ENCODE peak calls at places on chromosome 3, in nine cellular contexts. P is aorta; T is NCI-H226; M is GDM1; Y is iris pigment epithelial cell; Z is heart left ventricle; D is stimulated activated CD4-positive, alpha-beta T cell treated with anti-CD3 and anti-CD28 coated beads, Interleukin-15, amount 100 ng/mL, for 1 hour; W is NCI-H1092; K is HuH-7. S is an unnamed sample.

GRCh38 chr3:110677506-110677905 is 394.1 kb upstream of the NECTIN3 start:
- DNase-seq in P (no peak), T (no peak), M (no peak), Y (peak), Z (no peak), D (no peak), W (no peak), K (no peak), S (no peak)

GRCh38 chr3:196501316-196502064 is 2.1 kb downstream of the RNF168 start:
- DNase-seq in P (no peak), T (no peak), M (no peak), Y (peak), Z (no peak), D (no peak), W (no peak), K (no peak), S (no peak)

GRCh38 chr3:78258798-78259197 is 1218.9 kb downstream of the ROBO2 start:
- DNase-seq in P (no peak), T (peak), M (no peak), Y (peak), Z (no peak), D (no peak), W (no peak), K (no peak), S (no peak)

GRCh38 chr3:17055374-17056276 is 170.9 kb downstream of the PLCL2 start:
- DNase-seq in P (no peak), T (no peak), M (no peak), Y (no peak), Z (no peak), D (no peak), W (no peak), K (no peak), S (no peak)

GRCh38 chr3:40631341-40631995 is 106.7 kb downstream of the ZNF621 start:
- DNase-seq in P (no peak), T (no peak), M (no peak), Y (no peak), Z (no peak), D (no peak), W (no peak), K (no peak), S (no peak)

GRCh38 chr3:127035672-127036071 is 52.8 kb downstream of the PLXNA1 start:
- DNase-seq in P (peak), T (peak), M (no peak), Y (peak), Z (no peak), D (no peak), W (no peak), K (no peak), S (no peak)

GRCh38 chr3:70992557-70992956 is 591.0 kb downstream of the FOXP1 start:
- DNase-seq in P (no peak), T (no peak), M (no peak), Y (peak), Z (no peak), D (no peak), W (no peak), K (no peak), S (no peak)

GRCh38 chr3:74537164-74537563 is 77.3 kb downstream of the CNTN3 start:
- DNase-seq in P (peak), T (no peak), M (no peak), Y (peak), Z (no peak), D (no peak), W (no peak), K (no peak), S (no peak)

GRCh38 chr3:112038863-112039262 is 4.3 kb downstream of the TMPRSS7 start:
- DNase-seq in P (no peak), T (peak), M (no peak), Y (peak), Z (no peak), D (no peak), W (no peak), K (no peak), S (no peak)

GRCh38 chr3:43505351-43505750 is 116.5 kb downstream of the ANO10 start:
- DNase-seq in P (no peak), T (no peak), M (no peak), Y (peak), Z (no peak), D (no peak), W (no peak), K (no peak), S (no peak)

GRCh38 chr3:180177255-180177654 is 140.5 kb upstream of the PEX5L start:
- DNase-seq in P (no peak), T (no peak), M (no peak), Y (no peak), Z (no peak), D (no peak), W (no peak), K (no peak), S (no peak)

GRCh38 chr3:60365360-60365759 is 885.9 kb downstream of the FHIT start:
- DNase-seq in P (no peak), T (no peak), M (no peak), Y (peak), Z (no peak), D (no peak), W (no peak), K (no peak), S (no peak)

GRCh38 chr3:31561891-31562290 is 29.2 kb downstream of the STT3B start:
- DNase-seq in P (no peak), T (no peak), M (no peak), Y (no peak), Z (no peak), D (no peak), W (no peak), K (no peak), S (no peak)

GRCh38 chr3:43709022-43709421 is 18.3 kb downstream of the ABHD5 start:
- DNase-seq in P (no peak), T (no peak), M (no peak), Y (peak), Z (no peak), D (no peak), W (no peak), K (no peak), S (no peak)

GRCh38 chr3:49017978-49018706 is at the start of gene DALRD3:
- DNase-seq in P (peak), T (peak), M (peak), Y (peak), Z (peak), D (no peak), W (peak), K (peak), S (no peak)

GRCh38 chr3:127637546-127637945 is 8.6 kb downstream of the PODXL2 start:
- DNase-seq in P (no peak), T (no peak), M (peak), Y (no peak), Z (no peak), D (no peak), W (no peak), K (no peak), S (no peak)